ENCODE peak calls at places on chromosome 3, in four cellular contexts. O, A, W and J are unnamed samples.

GRCh38 chr3:119580148-119580760 is 962 bp downstream of the ADPRH start:
- DNase-seq in O (no peak), W (no peak), A (peak; percentile 40), J (no peak)

GRCh38 chr3:82736696-82737277 is 975.3 kb upstream of the GBE1 start:
- DNase-seq in O (no peak), W (no peak), A (no peak), J (no peak)

GRCh38 chr3:69443554-69443953 is 57.7 kb upstream of the FRMD4B start:
- DNase-seq in W (peak; percentile 69), A (no peak), O (no peak), J (no peak)

GRCh38 chr3:10189557-10190374 is 25.0 kb downstream of the IRAK2 start:
- DNase-seq in O (no peak), A (peak; percentile 95), W (peak; percentile 33), J (no peak)

GRCh38 chr3:4043867-4044575 is 244.8 kb downstream of the LRRN1 start:
- DNase-seq in W (no peak), A (no peak), O (no peak), J (no peak)

GRCh38 chr3:39757312-39757711 is 52.1 kb upstream of the MYRIP start:
- DNase-seq in A (no peak), O (no peak), W (no peak), J (no peak)

GRCh38 chr3:103218146-103218545 is 783.3 kb downstream of the ZPLD1 start:
- DNase-seq in A (no peak), O (no peak), W (no peak), J (no peak)

GRCh38 chr3:19901337-19901736 is 32.7 kb downstream of the EFHB start:
- DNase-seq in O (no peak), W (peak; percentile 25), A (no peak), J (no peak)

GRCh38 chr3:128846501-128846900 is 32.9 kb upstream of the ACAD9 start:
- DNase-seq in O (no peak), W (no peak), A (no peak), J (no peak)

GRCh38 chr3:197490098-197490497 is 65.7 kb downstream of the BDH1 start:
- DNase-seq in W (peak; percentile 97), A (no peak), O (no peak), J (no peak)

GRCh38 chr3:65871305-65872141 is 167.2 kb downstream of the MAGI1 start:
- DNase-seq in A (peak; percentile 44), O (no peak), W (no peak), J (no peak)

GRCh38 chr3:106331636-106332035 is 462.8 kb upstream of the CBLB start:
- DNase-seq in W (no peak), A (no peak), O (no peak), J (no peak)